ENCODE peak calls at places on chromosome 2, in eight cellular contexts. G, H, M, J, V, I, W and D are unnamed samples.

GRCh38 chr2:163641986-163642385 is 93.8 kb downstream of the FIGN start:
- DNase-seq in W (no peak), H (no peak), J (no peak), G (no peak), M (no peak), V (no peak), I (no peak), D (no peak)

GRCh38 chr2:96501471-96501874 is 3.7 kb downstream of the NEURL3 start:
- DNase-seq in J (no peak), V (no peak), M (no peak), G (no peak), H (no peak), I (no peak), W (no peak), D (no peak)

GRCh38 chr2:228507870-228508269 is 326.4 kb upstream of the SPHKAP start:
- DNase-seq in J (no peak), H (no peak), I (no peak), G (no peak), W (no peak), V (no peak), M (no peak), D (no peak)

GRCh38 chr2:20617892-20618467 is 32.9 kb downstream of the HS1BP3 start:
- DNase-seq in V (peak; percentile 98), H (no peak), I (peak; percentile 11), W (peak; percentile 98), M (no peak), J (no peak), G (peak; percentile 19), D (no peak)

GRCh38 chr2:201261911-201262310 is 1.6 kb downstream of the CASP8 start:
- DNase-seq in I (no peak), H (no peak), W (no peak), J (no peak), V (no peak), G (no peak), M (no peak), D (no peak)

GRCh38 chr2:222655406-222655747 is 515 bp downstream of the FARSB start:
- DNase-seq in W (peak; percentile 52), I (peak; percentile 26), J (no peak), M (no peak), H (no peak), V (no peak), G (peak; percentile 38), D (no peak)

GRCh38 chr2:3319745-3320566 is 57.7 kb downstream of the EIPR1 start:
- DNase-seq in I (no peak), J (no peak), H (no peak), V (no peak), G (no peak), W (no peak), M (no peak), D (no peak)

GRCh38 chr2:158773121-158773520 is 22.0 kb upstream of the DAPL1 start:
- DNase-seq in H (no peak), W (no peak), M (no peak), G (no peak), I (no peak), J (no peak), V (no peak), D (no peak)

GRCh38 chr2:174985624-174986023 is 19.6 kb downstream of the CHN1 start:
- DNase-seq in I (no peak), M (no peak), G (no peak), H (no peak), W (peak; percentile 47), V (no peak), J (no peak), D (no peak)

GRCh38 chr2:49045083-49045482 is 109.2 kb downstream of the FSHR start:
- DNase-seq in I (no peak), V (no peak), W (no peak), M (no peak), G (peak; percentile 80), J (peak; percentile 65), H (no peak), D (no peak)

GRCh38 chr2:109129356-109129920 is 433 bp downstream of the SH3RF3 start:
- DNase-seq in H (peak; percentile 50), I (no peak), W (peak; percentile 15), J (no peak), G (no peak), V (no peak), M (peak; percentile 23), D (no peak)

GRCh38 chr2:200039847-200040246 is 84.5 kb downstream of the MAIP1 start:
- DNase-seq in H (no peak), W (no peak), I (no peak), J (no peak), G (no peak), V (peak; percentile 99), M (no peak), D (no peak)

GRCh38 chr2:102704531-102704930 is 57.3 kb upstream of the TMEM182 start:
- DNase-seq in W (no peak), J (no peak), V (no peak), I (no peak), G (no peak), H (no peak), M (no peak), D (no peak)

GRCh38 chr2:164826293-164827243 is 15.1 kb downstream of the COBLL1 start:
- DNase-seq in M (no peak), I (no peak), W (peak; percentile 64), G (no peak), V (no peak), H (no peak), J (no peak), D (no peak)

GRCh38 chr2:125684932-125685331 is 971.0 kb upstream of the GYPC start:
- DNase-seq in V (no peak), I (no peak), W (no peak), G (no peak), J (no peak), M (no peak), H (no peak), D (no peak)

GRCh38 chr2:178335218-178335617 is 115.8 kb downstream of the PRKRA start:
- DNase-seq in V (no peak), G (no peak), J (no peak), H (no peak), W (no peak), M (no peak), I (no peak), D (no peak)

GRCh38 chr2:99554238-99554637 is 64.4 kb upstream of the REV1 start:
- DNase-seq in V (no peak), J (no peak), W (no peak), G (peak; percentile 36), H (peak; percentile 43), M (no peak), I (no peak), D (no peak)

GRCh38 chr2:26583381-26583911 is 57.7 kb downstream of the CIB4 start:
- DNase-seq in J (no peak), I (no peak), H (no peak), V (no peak), G (no peak), M (no peak), W (no peak), D (no peak)

GRCh38 chr2:88852753-88853402 is 161.4 kb downstream of the RPIA start:
- DNase-seq in H (no peak), J (no peak), V (no peak), W (peak; percentile 78), I (no peak), G (no peak), M (no peak), D (no peak)

GRCh38 chr2:33372940-33373553 is 103.4 kb upstream of the RASGRP3 start:
- DNase-seq in I (peak; percentile 3), H (peak; percentile 24), J (peak; percentile 31), V (no peak), M (no peak), G (peak; percentile 77), W (peak; percentile 52), D (no peak)

GRCh38 chr2:40363631-40364030 is 88.3 kb downstream of the SLC8A1 start:
- DNase-seq in J (no peak), H (no peak), G (no peak), V (no peak), W (peak; percentile 51), M (no peak), I (no peak), D (no peak)